ENCODE peak calls at places on chromosomes 1 and 21, in ten cellular contexts. One of them, this sample, is unnamed.

GRCh38 chr1:152514715-152515453 is 602 bp downstream of the CRCT1 start:
- DNase-seq in A549: no peak
- DNase-seq in K562: no peak
- DNase-seq in breast epithelium: no peak
- DNase-seq in sigmoid colon: no peak
- DNase-seq in heart left ventricle: no peak
- DNase-seq in lower leg skin: no peak
- DNase-seq in IMR-90: no peak
- DNase-seq in esophagus squamous epithelium: no peak
- DNase-seq in HCT116: no peak
- DNase-seq in this sample: no peak

GRCh38 chr1:24415910-24416665 is 486 bp downstream of the NIPAL3 start:
- DNase-seq in sigmoid colon: no peak
- DNase-seq in breast epithelium: peak; percentile 44
- DNase-seq in K562: peak; percentile 43
- DNase-seq in heart left ventricle: no peak
- DNase-seq in A549: peak; percentile 12
- DNase-seq in esophagus squamous epithelium: no peak
- DNase-seq in lower leg skin: no peak
- DNase-seq in HCT116: no peak
- DNase-seq in IMR-90: peak; percentile 28
- DNase-seq in this sample: no peak

GRCh38 chr1:27527857-27528700 is 38.1 kb upstream of the WASF2 start:
- DNase-seq in K562: no peak
- DNase-seq in heart left ventricle: no peak
- DNase-seq in breast epithelium: no peak
- DNase-seq in IMR-90: no peak
- DNase-seq in sigmoid colon: no peak
- DNase-seq in lower leg skin: no peak
- DNase-seq in A549: no peak
- DNase-seq in esophagus squamous epithelium: no peak
- DNase-seq in HCT116: no peak
- DNase-seq in this sample: peak; percentile 71

GRCh38 chr1:189357317-189357716 is 1120.3 kb downstream of the BRINP3 start:
- DNase-seq in breast epithelium: no peak
- DNase-seq in lower leg skin: no peak
- DNase-seq in sigmoid colon: no peak
- DNase-seq in esophagus squamous epithelium: no peak
- DNase-seq in A549: no peak
- DNase-seq in K562: no peak
- DNase-seq in HCT116: no peak
- DNase-seq in IMR-90: no peak
- DNase-seq in heart left ventricle: no peak
- DNase-seq in this sample: no peak

GRCh38 chr1:179178135-179178630 is 51.3 kb downstream of the ABL2 start:
- DNase-seq in breast epithelium: no peak
- DNase-seq in heart left ventricle: no peak
- DNase-seq in esophagus squamous epithelium: no peak
- DNase-seq in IMR-90: peak; percentile 43
- DNase-seq in A549: no peak
- DNase-seq in sigmoid colon: no peak
- DNase-seq in HCT116: no peak
- DNase-seq in lower leg skin: no peak
- DNase-seq in K562: no peak
- DNase-seq in this sample: no peak

GRCh38 chr21:40902299-40902698 is 55.3 kb upstream of the DSCAM start:
- DNase-seq in esophagus squamous epithelium: no peak
- DNase-seq in HCT116: no peak
- DNase-seq in A549: no peak
- DNase-seq in breast epithelium: peak; percentile 48
- DNase-seq in lower leg skin: no peak
- DNase-seq in heart left ventricle: no peak
- DNase-seq in sigmoid colon: no peak
- DNase-seq in K562: no peak
- DNase-seq in IMR-90: no peak
- DNase-seq in this sample: no peak

GRCh38 chr1:226403522-226404034 is 4.3 kb downstream of the PARP1 start:
- DNase-seq in sigmoid colon: no peak
- DNase-seq in esophagus squamous epithelium: no peak
- DNase-seq in A549: peak; percentile 71
- DNase-seq in K562: peak; percentile 58
- DNase-seq in heart left ventricle: no peak
- DNase-seq in IMR-90: peak; percentile 8
- DNase-seq in breast epithelium: no peak
- DNase-seq in HCT116: no peak
- DNase-seq in lower leg skin: peak; percentile 13
- DNase-seq in this sample: peak; percentile 16

GRCh38 chr1:41360074-41361027 is 883 bp upstream of the FOXO6 start:
- DNase-seq in IMR-90: no peak
- DNase-seq in heart left ventricle: no peak
- DNase-seq in HCT116: no peak
- DNase-seq in K562: peak; percentile 45
- DNase-seq in sigmoid colon: no peak
- DNase-seq in esophagus squamous epithelium: no peak
- DNase-seq in A549: no peak
- DNase-seq in lower leg skin: peak; percentile 84
- DNase-seq in breast epithelium: no peak
- DNase-seq in this sample: peak; percentile 57

GRCh38 chr1:64915381-64916274 is 50.7 kb downstream of the JAK1 start:
- DNase-seq in HCT116: no peak
- DNase-seq in breast epithelium: no peak
- DNase-seq in A549: peak; percentile 81
- DNase-seq in lower leg skin: no peak
- DNase-seq in K562: no peak
- DNase-seq in IMR-90: peak; percentile 94
- DNase-seq in sigmoid colon: no peak
- DNase-seq in esophagus squamous epithelium: no peak
- DNase-seq in heart left ventricle: no peak
- DNase-seq in this sample: no peak

GRCh38 chr1:110548381-110548780 is 29.4 kb upstream of the KCNA10 start:
- DNase-seq in HCT116: peak; percentile 22
- DNase-seq in K562: peak; percentile 53
- DNase-seq in heart left ventricle: no peak
- DNase-seq in breast epithelium: no peak
- DNase-seq in sigmoid colon: no peak
- DNase-seq in IMR-90: peak; percentile 8
- DNase-seq in esophagus squamous epithelium: no peak
- DNase-seq in lower leg skin: no peak
- DNase-seq in A549: peak; percentile 36
- DNase-seq in this sample: peak; percentile 12

GRCh38 chr1:34263411-34263810 is 86.7 kb downstream of the C1orf94 start:
- DNase-seq in lower leg skin: no peak
- DNase-seq in A549: no peak
- DNase-seq in heart left ventricle: no peak
- DNase-seq in breast epithelium: no peak
- DNase-seq in IMR-90: no peak
- DNase-seq in K562: no peak
- DNase-seq in HCT116: no peak
- DNase-seq in sigmoid colon: no peak
- DNase-seq in esophagus squamous epithelium: no peak
- DNase-seq in this sample: no peak

GRCh38 chr21:31604591-31605190 is 54.8 kb upstream of the SOD1 start:
- DNase-seq in A549: peak; percentile 42
- DNase-seq in breast epithelium: no peak
- DNase-seq in IMR-90: peak; percentile 54
- DNase-seq in heart left ventricle: peak; percentile 79
- DNase-seq in sigmoid colon: peak; percentile 75
- DNase-seq in HCT116: peak; percentile 45
- DNase-seq in esophagus squamous epithelium: no peak
- DNase-seq in K562: peak; percentile 84
- DNase-seq in lower leg skin: peak; percentile 92
- DNase-seq in this sample: peak; percentile 82

GRCh38 chr1:64696879-64697278 is 48.0 kb upstream of the RAVER2 start:
- DNase-seq in K562: no peak
- DNase-seq in IMR-90: no peak
- DNase-seq in heart left ventricle: no peak
- DNase-seq in lower leg skin: no peak
- DNase-seq in A549: no peak
- DNase-seq in HCT116: no peak
- DNase-seq in esophagus squamous epithelium: no peak
- DNase-seq in breast epithelium: no peak
- DNase-seq in sigmoid colon: no peak
- DNase-seq in this sample: no peak

GRCh38 chr21:36431252-36431651 is 46.1 kb downstream of the CHAF1B start:
- DNase-seq in HCT116: no peak
- DNase-seq in A549: no peak
- DNase-seq in heart left ventricle: no peak
- DNase-seq in IMR-90: no peak
- DNase-seq in lower leg skin: no peak
- DNase-seq in K562: no peak
- DNase-seq in breast epithelium: no peak
- DNase-seq in esophagus squamous epithelium: no peak
- DNase-seq in sigmoid colon: no peak
- DNase-seq in this sample: peak; percentile 39

GRCh38 chr21:36430841-36431240 is 45.6 kb downstream of the CHAF1B start:
- DNase-seq in lower leg skin: no peak
- DNase-seq in IMR-90: no peak
- DNase-seq in esophagus squamous epithelium: no peak
- DNase-seq in heart left ventricle: no peak
- DNase-seq in A549: no peak
- DNase-seq in breast epithelium: no peak
- DNase-seq in sigmoid colon: no peak
- DNase-seq in HCT116: no peak
- DNase-seq in K562: no peak
- DNase-seq in this sample: no peak

GRCh38 chr21:36427502-36427901 is 42.3 kb downstream of the CHAF1B start:
- DNase-seq in lower leg skin: no peak
- DNase-seq in esophagus squamous epithelium: no peak
- DNase-seq in breast epithelium: no peak
- DNase-seq in A549: no peak
- DNase-seq in IMR-90: no peak
- DNase-seq in HCT116: no peak
- DNase-seq in sigmoid colon: no peak
- DNase-seq in K562: no peak
- DNase-seq in heart left ventricle: no peak
- DNase-seq in this sample: no peak

GRCh38 chr21:36428789-36429671 is 43.8 kb downstream of the CHAF1B start:
- DNase-seq in esophagus squamous epithelium: no peak
- DNase-seq in HCT116: no peak
- DNase-seq in IMR-90: no peak
- DNase-seq in heart left ventricle: no peak
- DNase-seq in K562: no peak
- DNase-seq in breast epithelium: no peak
- DNase-seq in lower leg skin: no peak
- DNase-seq in sigmoid colon: no peak
- DNase-seq in A549: no peak
- DNase-seq in this sample: peak; percentile 57

GRCh38 chr21:36429672-36430546 is 44.7 kb downstream of the CHAF1B start:
- DNase-seq in IMR-90: peak; percentile 100
- DNase-seq in K562: peak; percentile 98
- DNase-seq in sigmoid colon: peak; percentile 90
- DNase-seq in HCT116: peak; percentile 95
- DNase-seq in A549: peak; percentile 95
- DNase-seq in heart left ventricle: peak; percentile 84
- DNase-seq in breast epithelium: peak; percentile 26
- DNase-seq in esophagus squamous epithelium: peak; percentile 22
- DNase-seq in lower leg skin: peak; percentile 95
- DNase-seq in this sample: peak; percentile 91
- TF ChIP-seq POLR2A in IMR-90: peak; percentile 90
- TF ChIP-seq POLR2A in K562: no peak
- TF ChIP-seq POLR2A in sigmoid colon: no peak
- TF ChIP-seq POLR2A in HCT116: no peak
- TF ChIP-seq POLR2A in A549: peak; percentile 51
- TF ChIP-seq POLR2A in heart left ventricle: no peak
- TF ChIP-seq POLR2A in breast epithelium: no peak
- TF ChIP-seq POLR2A in esophagus squamous epithelium: peak; percentile 58
- TF ChIP-seq POLR2A in lower leg skin: no peak
- TF ChIP-seq POLR2A in this sample: peak; percentile 90

GRCh38 chr1:68496680-68497357 is at the start of gene DEPDC1:
- DNase-seq in IMR-90: peak; percentile 92
- DNase-seq in heart left ventricle: peak; percentile 97
- DNase-seq in K562: peak; percentile 97
- DNase-seq in sigmoid colon: peak; percentile 97
- DNase-seq in esophagus squamous epithelium: peak; percentile 34
- DNase-seq in lower leg skin: peak; percentile 98
- DNase-seq in breast epithelium: peak; percentile 91
- DNase-seq in HCT116: peak; percentile 90
- DNase-seq in A549: peak; percentile 80
- DNase-seq in this sample: peak; percentile 95
- TF ChIP-seq POLR2A in IMR-90: no peak
- TF ChIP-seq POLR2A in heart left ventricle: no peak
- TF ChIP-seq POLR2A in K562: peak; percentile 87
- TF ChIP-seq POLR2A in sigmoid colon: no peak
- TF ChIP-seq POLR2A in esophagus squamous epithelium: no peak
- TF ChIP-seq POLR2A in lower leg skin: no peak
- TF ChIP-seq POLR2A in breast epithelium: no peak
- TF ChIP-seq POLR2A in HCT116: peak; percentile 67
- TF ChIP-seq POLR2A in A549: no peak
- TF ChIP-seq POLR2A in this sample: peak; percentile 85

GRCh38 chr1:153649137-153649866 is 9.2 kb upstream of the SNAPIN start:
- DNase-seq in A549: no peak
- DNase-seq in IMR-90: no peak
- DNase-seq in sigmoid colon: no peak
- DNase-seq in lower leg skin: no peak
- DNase-seq in heart left ventricle: no peak
- DNase-seq in K562: peak; percentile 71
- DNase-seq in HCT116: no peak
- DNase-seq in esophagus squamous epithelium: no peak
- DNase-seq in breast epithelium: no peak
- DNase-seq in this sample: peak; percentile 72

GRCh38 chr1:153643825-153644224 is 10.0 kb downstream of the CHTOP start:
- DNase-seq in esophagus squamous epithelium: no peak
- DNase-seq in HCT116: no peak
- DNase-seq in breast epithelium: no peak
- DNase-seq in A549: no peak
- DNase-seq in IMR-90: no peak
- DNase-seq in sigmoid colon: no peak
- DNase-seq in K562: no peak
- DNase-seq in heart left ventricle: no peak
- DNase-seq in lower leg skin: no peak
- DNase-seq in this sample: no peak

GRCh38 chr1:153648000-153648643 is 10.4 kb upstream of the SNAPIN start:
- DNase-seq in HCT116: no peak
- DNase-seq in heart left ventricle: no peak
- DNase-seq in breast epithelium: no peak
- DNase-seq in K562: no peak
- DNase-seq in IMR-90: no peak
- DNase-seq in lower leg skin: no peak
- DNase-seq in esophagus squamous epithelium: no peak
- DNase-seq in A549: no peak
- DNase-seq in sigmoid colon: no peak
- DNase-seq in this sample: no peak

GRCh38 chr1:153647375-153647714 is 11.2 kb upstream of the SNAPIN start:
- DNase-seq in esophagus squamous epithelium: no peak
- DNase-seq in IMR-90: no peak
- DNase-seq in heart left ventricle: no peak
- DNase-seq in HCT116: no peak
- DNase-seq in breast epithelium: no peak
- DNase-seq in A549: no peak
- DNase-seq in sigmoid colon: no peak
- DNase-seq in K562: no peak
- DNase-seq in lower leg skin: no peak
- DNase-seq in this sample: no peak

GRCh38 chr1:153646672-153647374 is 11.7 kb upstream of the SNAPIN start:
- DNase-seq in lower leg skin: no peak
- DNase-seq in IMR-90: no peak
- DNase-seq in breast epithelium: no peak
- DNase-seq in esophagus squamous epithelium: no peak
- DNase-seq in HCT116: no peak
- DNase-seq in sigmoid colon: no peak
- DNase-seq in heart left ventricle: no peak
- DNase-seq in A549: no peak
- DNase-seq in K562: no peak
- DNase-seq in this sample: no peak
- TF ChIP-seq POLR2A in lower leg skin: no peak
- TF ChIP-seq POLR2A in IMR-90: no peak
- TF ChIP-seq POLR2A in breast epithelium: no peak
- TF ChIP-seq POLR2A in esophagus squamous epithelium: no peak
- TF ChIP-seq POLR2A in HCT116: no peak
- TF ChIP-seq POLR2A in sigmoid colon: no peak
- TF ChIP-seq POLR2A in heart left ventricle: no peak
- TF ChIP-seq POLR2A in A549: no peak
- TF ChIP-seq POLR2A in K562: no peak
- TF ChIP-seq POLR2A in this sample: peak; percentile 39

GRCh38 chr1:212034516-212035122 is 738 bp downstream of the INTS7 start:
- DNase-seq in esophagus squamous epithelium: no peak
- DNase-seq in breast epithelium: no peak
- DNase-seq in K562: no peak
- DNase-seq in sigmoid colon: no peak
- DNase-seq in lower leg skin: no peak
- DNase-seq in heart left ventricle: no peak
- DNase-seq in A549: no peak
- DNase-seq in HCT116: no peak
- DNase-seq in IMR-90: no peak
- DNase-seq in this sample: no peak
- TF ChIP-seq POLR2A in esophagus squamous epithelium: no peak
- TF ChIP-seq POLR2A in breast epithelium: no peak
- TF ChIP-seq POLR2A in K562: no peak
- TF ChIP-seq POLR2A in sigmoid colon: no peak
- TF ChIP-seq POLR2A in lower leg skin: no peak
- TF ChIP-seq POLR2A in heart left ventricle: no peak
- TF ChIP-seq POLR2A in A549: no peak
- TF ChIP-seq POLR2A in HCT116: no peak
- TF ChIP-seq POLR2A in IMR-90: no peak
- TF ChIP-seq POLR2A in this sample: no peak

This sample was measured in erythroblast.